ENCODE peak calls at places on chromosomes 7 and 10, in four cellular contexts. Y is SK-N-SH, T is HCT116, K is K562. P is an unnamed sample.

GRCh38 chr10:120432209-120432608 is 24.8 kb upstream of the PLPP4 start:
- DNase-seq in Y (no peak), T (no peak), K (no peak), P (peak)

GRCh38 chr10:102813734-102814455 is 23.3 kb downstream of the CYP17A1 start:
- DNase-seq in K (peak), Y (no peak), T (no peak), P (no peak)

GRCh38 chr7:130151591-130152269 is 53.5 kb downstream of the TMEM209 start:
- DNase-seq in T (no peak), Y (no peak), K (no peak), P (no peak)

GRCh38 chr7:4931932-4932331 is 27.1 kb downstream of the MMD2 start:
- DNase-seq in Y (peak), K (no peak), T (peak), P (no peak)

GRCh38 chr7:16660702-16661464 is 14.9 kb downstream of the BZW2 start:
- DNase-seq in K (no peak), Y (no peak), T (no peak), P (no peak)

GRCh38 chr10:5616046-5616445 is 50.3 kb downstream of the ASB13 start:
- DNase-seq in Y (no peak), K (no peak), T (no peak), P (no peak)

GRCh38 chr7:74026406-74027123 is 1.4 kb upstream of the ELN start:
- DNase-seq in Y (peak), K (peak), T (peak), P (peak)

GRCh38 chr10:42691361-42692120 is 53.2 kb upstream of the ZNF33B start:
- DNase-seq in K (no peak), Y (peak), T (no peak), P (no peak)

GRCh38 chr7:144384071-144384470 is 19.4 kb downstream of the NOBOX start:
- DNase-seq in T (peak), Y (no peak), K (no peak), P (no peak)

GRCh38 chr10:58851606-58852005 is 324.8 kb upstream of the PHYHIPL start:
- DNase-seq in Y (no peak), T (no peak), K (no peak), P (no peak)

GRCh38 chr7:2670720-2671391 is 17.1 kb upstream of the AMZ1 start:
- DNase-seq in Y (peak), K (peak), T (peak), P (peak)

GRCh38 chr10:69721690-69722310 is 79.9 kb upstream of the COL13A1 start:
- DNase-seq in Y (no peak), T (no peak), K (no peak), P (no peak)

GRCh38 chr7:20318933-20319332 is 11.8 kb upstream of the ITGB8 start:
- DNase-seq in T (no peak), Y (no peak), K (no peak), P (no peak)

GRCh38 chr10:123148414-123149161 is 652 bp downstream of the HMX2 start:
- DNase-seq in K (no peak), T (no peak), Y (peak), P (no peak)

GRCh38 chr7:139830779-139831498 is 1.9 kb downstream of the TBXAS1 start:
- DNase-seq in T (no peak), Y (no peak), K (no peak), P (no peak)

GRCh38 chr10:25531662-25532061 is 356.9 kb downstream of the GPR158 start:
- DNase-seq in T (no peak), K (no peak), Y (no peak), P (no peak)

GRCh38 chr10:77163670-77164348 is 473.8 kb downstream of the KCNMA1 start:
- DNase-seq in K (no peak), T (peak), Y (peak), P (no peak)

GRCh38 chr7:116809636-116810266 is 52.6 kb upstream of the CAPZA2 start:
- DNase-seq in Y (peak), K (peak), T (peak), P (no peak)

GRCh38 chr10:118383699-118384098 is 41.6 kb upstream of the FAM204A start:
- DNase-seq in T (no peak), Y (no peak), K (no peak), P (no peak)

GRCh38 chr7:21261627-21262564 is 166.0 kb upstream of the SP4 start:
- DNase-seq in K (peak), T (peak), Y (peak), P (peak)

GRCh38 chr10:118953999-118954398 is 75.5 kb upstream of the NANOS1 start:
- DNase-seq in K (no peak), T (no peak), Y (no peak), P (no peak)

GRCh38 chr7:495326-495725 is 24.3 kb downstream of the PDGFA start:
- DNase-seq in Y (no peak), K (no peak), T (no peak), P (no peak)

GRCh38 chr7:105014725-105015630 is 973 bp downstream of the KMT2E start:
- DNase-seq in Y (peak), K (peak), T (no peak), P (no peak)

GRCh38 chr10:27660268-27660667 is 85.4 kb downstream of the MKX start:
- DNase-seq in Y (no peak), T (no peak), K (no peak), P (no peak)

GRCh38 chr7:157010588-157011332 is at the start of gene MNX1:
- DNase-seq in K (peak), Y (peak), T (peak), P (peak)

GRCh38 chr10:59907537-59907917 is 1.2 kb upstream of the CCDC6 start:
- DNase-seq in K (no peak), Y (no peak), T (no peak), P (no peak)

GRCh38 chr10:59906417-59907202 is at the start of gene CCDC6:
- DNase-seq in Y (peak), K (peak), T (peak), P (peak)

GRCh38 chr10:59907918-59908807 is 1.8 kb upstream of the CCDC6 start:
- DNase-seq in T (peak), K (peak), Y (no peak), P (peak)

GRCh38 chr10:59905735-59906416 is 480 bp downstream of the CCDC6 start:
- DNase-seq in T (no peak), Y (peak), K (peak), P (no peak)

DNA sequence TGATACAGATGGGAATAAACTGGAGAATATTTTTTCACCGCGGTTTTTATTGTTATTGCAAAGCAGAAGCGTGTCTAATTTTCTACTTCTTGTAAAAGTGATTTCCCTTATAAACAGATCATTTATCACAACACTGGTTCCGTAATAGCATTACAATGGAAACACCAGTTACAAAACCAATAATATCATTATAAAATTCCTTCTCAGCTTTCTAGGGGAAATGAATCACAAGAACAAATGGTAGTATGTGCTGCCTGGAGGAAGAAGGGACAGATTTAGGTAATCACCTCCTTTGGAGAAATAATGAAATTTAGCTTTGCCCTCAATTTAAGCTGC is 2.4 kb upstream of the CCDC6 start:
- DNase-seq in T (no peak), Y (no peak), K (no peak), P (no peak)
- TF ChIP-seq JUND in T (no peak), Y (no peak), K (no peak), P (no peak)

GRCh38 chr7:99579281-99579955 is 18.6 kb upstream of the TMEM225B start:
- DNase-seq in T (no peak), K (no peak), Y (no peak), P (no peak)
- TF ChIP-seq JUND in T (no peak), K (no peak), Y (no peak), P (no peak)

GRCh38 chr10:585502-585901 is 104.0 kb downstream of the DIP2C start:
- DNase-seq in T (no peak), Y (no peak), K (peak), P (peak)
- TF ChIP-seq JUND in T (no peak), Y (no peak), K (no peak), P (no peak)

GRCh38 chr7:158271646-158272045 is 316.0 kb downstream of the PTPRN2 start:
- DNase-seq in Y (peak), T (no peak), K (no peak), P (no peak)
- TF ChIP-seq JUND in Y (no peak), T (no peak), K (no peak), P (no peak)

P was measured in T47D.